ENCODE peak calls at places on chromosome 21, in five cellular contexts. G is coronary artery, K is A673, F is HTR-8/SVneo, B is AG10803. S is an unnamed sample.

GRCh38 chr21:26267389-26267788 is 96.8 kb upstream of the APP start:
- DNase-seq in B (no peak), F (no peak), K (no peak), G (no peak), S (no peak)

GRCh38 chr21:45134677-45135076 is 60.3 kb downstream of the ADARB1 start:
- DNase-seq in B (no peak), G (no peak), K (no peak), F (no peak), S (no peak)

GRCh38 chr21:36994501-36995189 is 11.9 kb upstream of the RIPPLY3 start:
- DNase-seq in K (no peak), G (no peak), B (no peak), F (no peak), S (no peak)

GRCh38 chr21:42262826-42263225 is 43.9 kb downstream of the ABCG1 start:
- DNase-seq in G (no peak), B (no peak), F (peak), K (no peak), S (peak)

GRCh38 chr21:44874497-44875331 is 1.2 kb upstream of the PTTG1IP start:
- DNase-seq in G (peak), K (peak), F (no peak), B (peak), S (peak)

GRCh38 chr21:37848721-37849490 is 67.4 kb downstream of the KCNJ6 start:
- DNase-seq in F (no peak), G (no peak), K (no peak), B (peak), S (peak)

GRCh38 chr21:41993744-41994143 is 16.4 kb downstream of the ZBTB21 start:
- DNase-seq in K (no peak), B (peak), F (no peak), G (peak), S (peak)

GRCh38 chr21:39633043-39633442 is 20.3 kb downstream of the B3GALT5 start:
- DNase-seq in B (peak), K (no peak), F (no peak), G (peak), S (peak)

GRCh38 chr21:43718872-43719747 is at the start of gene PDXK:
- DNase-seq in G (no peak), F (peak), K (peak), B (peak), S (peak)

GRCh38 chr21:45139473-45139872 is 65.1 kb downstream of the ADARB1 start:
- DNase-seq in B (no peak), G (peak), K (no peak), F (no peak), S (no peak)

GRCh38 chr21:35204125-35204524 is 155.0 kb upstream of the RUNX1 start:
- DNase-seq in F (no peak), G (no peak), K (no peak), B (no peak), S (peak)

GRCh38 chr21:17402885-17403477 is 109.9 kb upstream of the CXADR start:
- DNase-seq in B (peak), G (no peak), F (no peak), K (no peak), S (peak)

GRCh38 chr21:36164427-36164784 is 7.8 kb downstream of the DOP1B start:
- DNase-seq in F (no peak), B (no peak), G (no peak), K (no peak), S (no peak)

GRCh38 chr21:16674949-16675348 is 837.9 kb upstream of the CXADR start:
- DNase-seq in G (no peak), K (no peak), F (no peak), B (no peak), S (no peak)

GRCh38 chr21:38979271-38980196 is 173.8 kb downstream of the ETS2 start:
- DNase-seq in G (no peak), B (peak), K (no peak), F (peak), S (peak)

GRCh38 chr21:34204481-34205439 is 131.4 kb downstream of the MRPS6 start:
- DNase-seq in K (no peak), B (no peak), G (peak), F (no peak), S (no peak)

GRCh38 chr21:36866419-36866818 is 100.0 kb downstream of the HLCS start:
- DNase-seq in G (no peak), K (no peak), B (no peak), F (no peak), S (no peak)

GRCh38 chr21:29302340-29302991 is 3.7 kb downstream of the BACH1 start:
- DNase-seq in F (no peak), K (no peak), G (no peak), B (no peak), S (no peak)

GRCh38 chr21:40516336-40516735 is 330.6 kb downstream of the DSCAM start:
- DNase-seq in B (no peak), F (no peak), G (no peak), K (peak), S (no peak)

GRCh38 chr21:16193758-16194606 is 464.2 kb downstream of the USP25 start:
- DNase-seq in K (no peak), F (peak), B (peak), G (peak), S (no peak)

GRCh38 chr21:44377201-44377921 is 23.9 kb downstream of the TRPM2 start:
- DNase-seq in B (no peak), F (no peak), G (peak), K (peak), S (no peak)

GRCh38 chr21:33541756-33542639 is at the start of gene GART:
- DNase-seq in G (peak), F (peak), K (peak), B (peak), S (peak)